ENCODE peak calls at places on chromosomes 7 and 10, in four cellular contexts. L is AG09309, U is Panc1, J is fibroblast of villous mesenchyme. Z is an unnamed sample.

GRCh38 chr7:43905954-43906326 is 456 bp downstream of the URGCP start:
- DNase-seq in L (no peak), U (no peak), J (peak; percentile 52), Z (peak; percentile 23)

GRCh38 chr10:132164801-132165278 is 21.9 kb upstream of the DPYSL4 start:
- DNase-seq in L (no peak), U (no peak), J (no peak), Z (no peak)

GRCh38 chr10:127012769-127013152 is 107.5 kb downstream of the DOCK1 start:
- DNase-seq in L (no peak), U (peak; percentile 42), J (no peak), Z (peak; percentile 96)

GRCh38 chr10:85608706-85609105 is 757.9 kb downstream of the GRID1 start:
- DNase-seq in L (no peak), U (no peak), J (no peak), Z (no peak)

GRCh38 chr10:79070091-79070610 is 1.4 kb downstream of the ZMIZ1 start:
- DNase-seq in L (no peak), U (no peak), J (peak; percentile 69), Z (peak; percentile 78)

GRCh38 chr7:69502358-69502757 is 95.9 kb upstream of the AUTS2 start:
- DNase-seq in L (no peak), U (no peak), J (no peak), Z (no peak)

GRCh38 chr10:29408847-29409240 is 120.0 kb downstream of the LYZL1 start:
- DNase-seq in L (no peak), U (no peak), J (no peak), Z (no peak)

GRCh38 chr10:30581779-30582380 is 47.7 kb downstream of the LYZL2 start:
- DNase-seq in L (no peak), U (no peak), J (peak; percentile 50), Z (peak; percentile 31)

GRCh38 chr10:101839421-101840063 is 4.1 kb downstream of the KCNIP2 start:
- DNase-seq in L (no peak), U (no peak), J (no peak), Z (peak; percentile 36)

GRCh38 chr10:43407148-43407575 is 1.8 kb downstream of the HNRNPF start:
- DNase-seq in L (no peak), U (no peak), J (peak; percentile 63), Z (peak; percentile 47)

GRCh38 chr7:151249732-151250072 is 1.2 kb upstream of the SMARCD3 start:
- DNase-seq in L (no peak), U (no peak), J (no peak), Z (peak; percentile 83)

GRCh38 chr10:18214692-18215563 is 74.7 kb downstream of the CACNB2 start:
- DNase-seq in L (no peak), U (peak; percentile 24), J (peak; percentile 61), Z (peak; percentile 55)

GRCh38 chr7:88933285-88933684 is 137.7 kb upstream of the TEX47 start:
- DNase-seq in L (no peak), U (no peak), J (no peak), Z (no peak)

GRCh38 chr7:88922944-88923343 is 127.4 kb upstream of the TEX47 start:
- DNase-seq in L (no peak), U (no peak), J (no peak), Z (no peak)

GRCh38 chr7:88929719-88930118 is 134.2 kb upstream of the TEX47 start:
- DNase-seq in L (no peak), U (no peak), J (no peak), Z (no peak)

GRCh38 chr7:88928266-88928665 is 132.7 kb upstream of the TEX47 start:
- DNase-seq in L (no peak), U (no peak), J (no peak), Z (no peak)
- H3K4me3 ChIP-seq in L (no peak overlapping the region), U (no peak overlapping the region), J (no peak overlapping the region), Z (no peak overlapping the region)

DNA sequence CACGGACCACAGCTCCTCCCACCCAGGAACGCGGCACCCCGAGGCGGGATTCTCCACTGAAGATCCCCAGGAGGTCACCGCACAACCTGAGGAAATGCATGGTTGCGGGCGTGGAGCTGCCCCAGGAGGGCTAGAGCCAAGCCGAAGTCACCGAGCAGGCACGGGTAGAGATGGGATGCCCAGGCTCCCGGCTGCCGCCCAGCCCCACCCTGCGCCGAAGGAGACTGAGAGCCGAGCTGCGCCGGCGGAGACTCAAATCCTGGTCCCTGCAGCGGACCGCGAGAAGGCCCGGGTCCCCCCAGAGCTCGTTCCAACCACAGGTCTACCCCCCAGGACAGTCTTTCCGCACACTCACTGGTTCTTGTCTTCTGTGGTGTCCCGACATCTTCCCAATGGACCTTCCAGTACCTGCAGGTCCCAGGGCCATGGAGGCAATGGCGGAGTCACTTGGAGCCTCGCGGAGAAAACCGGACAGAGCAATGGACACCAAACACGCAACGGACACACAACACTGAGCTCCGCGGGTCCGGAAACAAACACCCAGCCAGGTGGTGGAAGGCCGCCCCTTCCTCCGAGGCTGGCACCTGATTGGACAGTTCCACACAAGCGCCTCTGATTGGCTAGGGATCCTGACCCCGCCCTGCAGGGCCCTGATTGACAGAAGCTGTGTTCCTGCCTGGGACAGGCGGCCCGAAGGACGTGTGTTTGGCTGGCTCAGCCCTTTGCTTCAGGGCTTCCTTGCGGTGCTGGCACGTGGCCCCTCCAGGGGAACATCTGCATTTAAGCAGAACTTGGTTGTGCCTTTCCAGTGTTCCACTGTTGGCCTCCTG is 331.9 kb upstream of the NUPR2 start:
- DNase-seq in L (no peak), U (no peak), J (no peak), Z (peak; percentile 3)
- H3K4me3 ChIP-seq in L (no peak overlapping the region), U (no peak overlapping the region), J (no peak overlapping the region), Z (no peak overlapping the region)

DNA sequence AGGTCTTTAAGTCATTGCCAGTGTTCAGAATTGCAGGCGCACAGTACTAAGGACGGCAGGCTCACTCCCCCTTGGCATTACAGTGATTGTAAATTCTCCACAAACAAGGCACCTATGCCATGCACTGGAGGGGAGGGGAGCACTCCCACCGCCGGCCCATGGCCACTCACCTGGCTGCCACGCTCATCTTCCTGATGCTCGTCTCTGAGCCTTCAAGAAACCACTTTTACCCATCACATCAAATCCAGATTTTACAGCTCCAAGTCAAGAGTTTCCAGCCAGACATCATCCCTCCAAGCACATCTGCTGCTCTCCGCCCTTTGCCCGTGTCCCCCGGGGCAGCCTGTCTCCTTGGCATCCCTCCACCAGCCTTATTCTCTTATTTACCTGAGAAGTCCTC is 350.2 kb upstream of the SHH start:
- DNase-seq in L (no peak), U (no peak), J (no peak), Z (no peak)
- H3K4me3 ChIP-seq in L (no peak overlapping the region), U (no peak overlapping the region), J (no peak overlapping the region), Z (no peak overlapping the region)

DNA sequence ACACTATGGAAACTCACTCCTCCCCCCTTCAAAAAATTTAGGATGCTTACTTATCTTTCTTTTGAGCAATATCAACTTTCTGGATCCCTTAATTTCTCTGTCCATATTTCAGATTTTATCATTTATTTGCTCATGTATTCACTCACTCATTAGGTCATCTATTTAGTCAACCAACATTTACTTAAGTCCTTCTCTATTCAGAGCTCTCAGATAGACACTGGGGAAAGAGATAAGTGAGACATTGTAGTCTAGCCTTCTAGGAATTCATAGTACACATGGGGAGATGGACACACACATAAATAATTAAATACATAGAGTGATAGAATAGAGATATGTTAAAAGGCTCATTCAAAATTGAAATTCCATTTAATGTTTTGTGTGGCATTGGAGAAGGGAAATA is 9.2 kb downstream of the CPN1 start:
- DNase-seq in L (no peak), U (no peak), J (no peak), Z (no peak)
- H3K4me3 ChIP-seq in L (no peak overlapping the region), U (no peak overlapping the region), J (no peak overlapping the region), Z (no peak overlapping the region)

DNA sequence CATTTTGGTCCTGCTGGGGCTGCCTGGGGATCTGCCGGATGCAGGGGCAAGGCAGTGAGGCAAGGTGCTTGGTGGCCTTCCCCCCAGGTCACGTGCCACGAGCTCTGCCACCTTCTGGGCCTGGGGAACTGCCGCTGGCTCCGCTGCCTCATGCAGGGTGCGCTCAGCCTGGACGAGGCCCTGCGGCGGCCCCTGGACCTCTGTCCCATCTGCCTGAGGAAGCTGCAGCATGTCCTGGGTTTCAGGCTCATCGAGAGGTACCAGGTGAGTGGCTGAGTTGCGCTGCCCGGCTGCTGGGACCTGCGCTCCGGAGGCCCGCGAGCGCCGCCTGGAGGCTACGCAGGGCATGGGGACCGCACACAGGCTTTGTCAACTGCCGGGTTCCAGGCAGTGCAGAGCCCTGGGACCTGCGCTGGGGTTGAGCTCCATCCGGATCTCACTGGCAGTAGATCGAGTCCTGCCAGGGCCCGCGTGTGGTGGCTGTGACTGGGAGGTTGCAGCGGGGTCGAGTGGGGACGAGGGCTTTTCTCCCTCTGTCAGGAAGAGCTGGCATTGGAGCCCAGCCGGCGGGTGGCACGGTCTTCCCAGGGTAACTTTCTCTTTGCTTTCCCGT is 21.7 kb downstream of the AMZ1 start:
- DNase-seq in L (no peak), U (peak; percentile 33), J (no peak), Z (peak; percentile 69)
- H3K4me3 ChIP-seq in L (no peak overlapping the region), U (no peak overlapping the region), J (no peak overlapping the region), Z (no peak overlapping the region)

GRCh38 chr7:77727936-77728701 is 31.9 kb downstream of the RSBN1L start:
- DNase-seq in L (no peak), U (no peak), J (peak; percentile 82), Z (no peak)
- H3K4me3 ChIP-seq in L (no peak overlapping the region), U (no peak overlapping the region), J (peak overlapping the region; percentile 19), Z (no peak overlapping the region)

Z was measured in thyroid gland.